ENCODE peak calls at places on chromosome 5, in five cellular contexts. One of them, this sample, is unnamed.

GRCh38 chr5:152884006-152884405 is 478.9 kb upstream of the NMUR2 start:
- DNase-seq in tibial artery: no peak
- DNase-seq in upper lobe of left lung: no peak
- DNase-seq in psoas muscle: no peak
- DNase-seq in cardiac muscle cell: no peak
- DNase-seq in this sample: no peak

GRCh38 chr5:6822556-6823343 is 109.5 kb downstream of the TENT4A start:
- DNase-seq in psoas muscle: no peak
- DNase-seq in cardiac muscle cell: no peak
- DNase-seq in upper lobe of left lung: no peak
- DNase-seq in tibial artery: no peak
- DNase-seq in this sample: no peak

GRCh38 chr5:73454379-73455036 is 5.9 kb upstream of the FOXD1 start:
- DNase-seq in tibial artery: no peak
- DNase-seq in upper lobe of left lung: peak
- DNase-seq in cardiac muscle cell: peak
- DNase-seq in psoas muscle: no peak
- DNase-seq in this sample: peak

GRCh38 chr5:67246108-67246507 is 49.5 kb upstream of the CD180 start:
- DNase-seq in cardiac muscle cell: peak
- DNase-seq in upper lobe of left lung: no peak
- DNase-seq in tibial artery: no peak
- DNase-seq in psoas muscle: no peak
- DNase-seq in this sample: peak

GRCh38 chr5:124103671-124104070 is 591.7 kb downstream of the CSNK1G3 start:
- DNase-seq in tibial artery: no peak
- DNase-seq in cardiac muscle cell: no peak
- DNase-seq in upper lobe of left lung: no peak
- DNase-seq in psoas muscle: no peak
- DNase-seq in this sample: peak

GRCh38 chr5:156929366-156929948 is 33.6 kb downstream of the TIMD4 start:
- DNase-seq in tibial artery: no peak
- DNase-seq in psoas muscle: no peak
- DNase-seq in upper lobe of left lung: no peak
- DNase-seq in cardiac muscle cell: no peak
- DNase-seq in this sample: no peak

GRCh38 chr5:6187501-6187900 is 190.8 kb downstream of the MED10 start:
- DNase-seq in tibial artery: no peak
- DNase-seq in upper lobe of left lung: no peak
- DNase-seq in cardiac muscle cell: no peak
- DNase-seq in psoas muscle: no peak
- DNase-seq in this sample: no peak

GRCh38 chr5:147685991-147686390 is 96.5 kb downstream of the JAKMIP2 start:
- DNase-seq in upper lobe of left lung: no peak
- DNase-seq in tibial artery: no peak
- DNase-seq in psoas muscle: no peak
- DNase-seq in cardiac muscle cell: no peak
- DNase-seq in this sample: peak

GRCh38 chr5:133785182-133785581 is 172.8 kb upstream of the FSTL4 start:
- DNase-seq in psoas muscle: no peak
- DNase-seq in tibial artery: no peak
- DNase-seq in upper lobe of left lung: no peak
- DNase-seq in cardiac muscle cell: no peak
- DNase-seq in this sample: no peak
- TF ChIP-seq CTCF in psoas muscle: no peak
- TF ChIP-seq CTCF in tibial artery: no peak
- TF ChIP-seq CTCF in upper lobe of left lung: no peak
- TF ChIP-seq CTCF in cardiac muscle cell: no peak
- TF ChIP-seq CTCF in this sample: no peak

GRCh38 chr5:172805018-172805683 is 28.9 kb upstream of the ERGIC1 start:
- DNase-seq in cardiac muscle cell: no peak
- DNase-seq in tibial artery: no peak
- DNase-seq in upper lobe of left lung: no peak
- DNase-seq in psoas muscle: no peak
- DNase-seq in this sample: no peak

GRCh38 chr5:172805736-172806255 is 28.3 kb upstream of the ERGIC1 start:
- DNase-seq in upper lobe of left lung: no peak
- DNase-seq in tibial artery: peak
- DNase-seq in cardiac muscle cell: no peak
- DNase-seq in psoas muscle: no peak
- DNase-seq in this sample: no peak

GRCh38 chr5:172809774-172810173 is 24.3 kb upstream of the ERGIC1 start:
- DNase-seq in cardiac muscle cell: no peak
- DNase-seq in upper lobe of left lung: no peak
- DNase-seq in psoas muscle: no peak
- DNase-seq in tibial artery: no peak
- DNase-seq in this sample: no peak

GRCh38 chr5:172806897-172807672 is 27.0 kb upstream of the ERGIC1 start:
- DNase-seq in cardiac muscle cell: peak
- DNase-seq in tibial artery: peak
- DNase-seq in upper lobe of left lung: peak
- DNase-seq in psoas muscle: peak
- DNase-seq in this sample: peak

DNA sequence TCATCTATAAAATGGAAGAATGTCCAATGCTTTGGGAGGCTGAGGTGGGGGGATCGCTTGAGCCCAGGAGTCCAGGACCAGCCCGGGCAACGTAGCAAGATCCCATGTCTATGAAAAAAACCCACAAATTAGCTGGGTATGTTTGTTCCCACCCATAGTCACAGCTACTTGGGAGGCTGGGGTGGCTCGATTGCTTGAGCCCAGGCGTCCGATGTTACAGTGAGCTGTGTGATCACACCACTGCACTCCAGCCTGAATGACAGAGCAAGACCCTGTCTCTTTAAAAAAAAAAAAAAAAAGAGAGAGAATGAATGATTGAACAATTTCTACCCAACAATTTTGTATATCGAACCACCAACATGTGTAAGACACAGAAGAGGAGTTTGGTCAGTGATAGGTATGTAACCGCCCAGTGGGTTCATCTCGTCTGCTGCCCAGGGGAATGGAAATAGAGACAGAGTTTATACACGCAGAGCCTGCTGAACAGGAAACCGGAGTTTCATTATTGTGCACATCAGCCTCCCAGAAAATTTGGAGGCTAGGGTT is 26.2 kb upstream of the ERGIC1 start:
- DNase-seq in psoas muscle: no peak
- DNase-seq in upper lobe of left lung: no peak
- DNase-seq in cardiac muscle cell: no peak
- DNase-seq in tibial artery: no peak
- DNase-seq in this sample: no peak
- H3K27ac ChIP-seq in psoas muscle: peak
- H3K27ac ChIP-seq in upper lobe of left lung: peak
- H3K27ac ChIP-seq in cardiac muscle cell: no peak
- H3K27ac ChIP-seq in tibial artery: no peak
- H3K27ac ChIP-seq in this sample: peak

DNA sequence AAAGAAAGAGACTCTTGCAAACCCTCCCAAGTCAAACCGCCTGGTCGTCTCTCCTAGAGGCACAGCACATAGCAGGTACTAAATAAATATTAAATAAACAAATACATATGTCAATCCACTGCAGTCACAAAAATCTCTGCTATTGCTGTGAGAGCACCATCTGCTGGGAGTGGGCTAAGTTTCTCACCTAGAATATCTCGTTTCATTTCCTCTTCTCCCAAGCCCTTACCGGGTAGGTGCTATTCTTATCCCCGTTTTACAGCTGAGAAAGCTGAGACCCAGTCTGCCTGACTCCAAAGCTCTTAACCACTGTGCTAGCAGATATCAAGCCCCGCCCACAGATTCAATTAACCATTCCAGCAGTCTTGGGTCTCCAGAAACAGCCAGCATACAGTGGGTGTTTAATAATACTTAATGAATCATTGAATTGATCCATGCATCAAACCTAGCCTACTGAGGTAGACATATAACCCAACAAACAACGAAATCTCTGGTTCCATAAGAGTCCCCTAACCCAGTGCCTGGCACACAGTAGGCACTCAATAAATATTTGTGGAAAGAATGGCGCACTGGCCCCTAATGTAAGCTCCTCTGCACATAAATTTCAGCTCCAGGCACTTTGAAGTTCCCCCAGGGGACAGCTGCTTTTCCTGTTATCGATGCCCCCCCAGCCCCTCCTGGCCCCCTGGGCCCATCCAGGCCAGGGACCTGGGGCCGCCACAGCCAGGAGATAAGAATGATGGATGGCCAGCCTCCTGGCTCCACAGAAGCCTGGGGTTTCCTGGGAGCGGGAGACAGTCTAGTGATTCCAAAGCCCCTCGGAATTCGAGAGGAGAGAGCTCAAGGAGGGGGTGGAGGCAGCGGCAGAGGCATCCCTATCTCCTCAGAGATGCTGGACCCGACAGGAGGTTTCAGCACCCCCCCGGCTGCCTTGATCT is 98.1 kb upstream of the HAND1 start:
- DNase-seq in tibial artery: no peak
- DNase-seq in upper lobe of left lung: no peak
- DNase-seq in psoas muscle: no peak
- DNase-seq in cardiac muscle cell: peak
- DNase-seq in this sample: no peak
- TF ChIP-seq CTCF in tibial artery: no peak
- TF ChIP-seq CTCF in upper lobe of left lung: no peak
- TF ChIP-seq CTCF in psoas muscle: no peak
- TF ChIP-seq CTCF in cardiac muscle cell: no peak
- TF ChIP-seq CTCF in this sample: no peak

GRCh38 chr5:90289837-90290236 is 119.7 kb downstream of the CETN3 start:
- DNase-seq in psoas muscle: no peak
- DNase-seq in cardiac muscle cell: peak
- DNase-seq in tibial artery: no peak
- DNase-seq in upper lobe of left lung: no peak
- DNase-seq in this sample: no peak

GRCh38 chr5:90293931-90294330 is 115.6 kb downstream of the CETN3 start:
- DNase-seq in psoas muscle: no peak
- DNase-seq in tibial artery: no peak
- DNase-seq in cardiac muscle cell: peak
- DNase-seq in upper lobe of left lung: no peak
- DNase-seq in this sample: no peak

GRCh38 chr5:90287031-90287430 is 122.5 kb downstream of the CETN3 start:
- DNase-seq in upper lobe of left lung: no peak
- DNase-seq in tibial artery: no peak
- DNase-seq in cardiac muscle cell: no peak
- DNase-seq in psoas muscle: no peak
- DNase-seq in this sample: no peak

GRCh38 chr5:90294604-90295003 is 115.0 kb downstream of the CETN3 start:
- DNase-seq in cardiac muscle cell: peak
- DNase-seq in tibial artery: no peak
- DNase-seq in upper lobe of left lung: no peak
- DNase-seq in psoas muscle: no peak
- DNase-seq in this sample: no peak

DNA sequence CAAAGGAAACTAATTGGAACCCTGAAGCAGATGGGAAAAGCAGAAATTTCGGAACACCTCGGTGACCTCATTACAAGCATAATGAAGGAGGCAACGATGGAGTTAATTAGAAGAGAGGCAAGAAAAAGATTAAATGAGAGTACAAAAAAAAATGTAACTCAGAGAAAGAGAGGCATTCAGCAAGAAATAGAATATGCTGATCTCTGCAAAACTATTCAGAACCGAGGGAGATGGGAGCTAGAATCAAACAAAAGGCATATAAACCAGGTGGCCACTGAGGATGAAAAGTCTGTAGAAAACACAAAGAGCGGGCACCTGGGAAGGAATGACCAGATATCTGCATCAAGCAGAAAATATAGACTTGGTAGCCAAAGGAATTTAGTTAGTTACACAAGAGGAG is 118.9 kb downstream of the CETN3 start:
- DNase-seq in upper lobe of left lung: no peak
- DNase-seq in cardiac muscle cell: no peak
- DNase-seq in psoas muscle: no peak
- DNase-seq in tibial artery: no peak
- DNase-seq in this sample: no peak
- H3K27ac ChIP-seq in upper lobe of left lung: no peak
- H3K27ac ChIP-seq in cardiac muscle cell: no peak
- H3K27ac ChIP-seq in psoas muscle: no peak
- H3K27ac ChIP-seq in tibial artery: no peak
- H3K27ac ChIP-seq in this sample: no peak

GRCh38 chr5:164341056-164341619 is 835.7 kb downstream of the MAT2B start:
- DNase-seq in tibial artery: no peak
- DNase-seq in cardiac muscle cell: no peak
- DNase-seq in upper lobe of left lung: no peak
- DNase-seq in psoas muscle: no peak
- DNase-seq in this sample: no peak
- TF ChIP-seq CTCF in tibial artery: no peak
- TF ChIP-seq CTCF in cardiac muscle cell: no peak
- TF ChIP-seq CTCF in upper lobe of left lung: no peak
- TF ChIP-seq CTCF in psoas muscle: no peak
- TF ChIP-seq CTCF in this sample: no peak

GRCh38 chr5:40683351-40683750 is 3.6 kb downstream of the PTGER4 start:
- DNase-seq in tibial artery: no peak
- DNase-seq in upper lobe of left lung: no peak
- DNase-seq in psoas muscle: no peak
- DNase-seq in cardiac muscle cell: peak
- DNase-seq in this sample: no peak
- H3K27ac ChIP-seq in tibial artery: peak
- H3K27ac ChIP-seq in upper lobe of left lung: peak
- H3K27ac ChIP-seq in psoas muscle: peak
- H3K27ac ChIP-seq in cardiac muscle cell: no peak
- H3K27ac ChIP-seq in this sample: no peak

DNA sequence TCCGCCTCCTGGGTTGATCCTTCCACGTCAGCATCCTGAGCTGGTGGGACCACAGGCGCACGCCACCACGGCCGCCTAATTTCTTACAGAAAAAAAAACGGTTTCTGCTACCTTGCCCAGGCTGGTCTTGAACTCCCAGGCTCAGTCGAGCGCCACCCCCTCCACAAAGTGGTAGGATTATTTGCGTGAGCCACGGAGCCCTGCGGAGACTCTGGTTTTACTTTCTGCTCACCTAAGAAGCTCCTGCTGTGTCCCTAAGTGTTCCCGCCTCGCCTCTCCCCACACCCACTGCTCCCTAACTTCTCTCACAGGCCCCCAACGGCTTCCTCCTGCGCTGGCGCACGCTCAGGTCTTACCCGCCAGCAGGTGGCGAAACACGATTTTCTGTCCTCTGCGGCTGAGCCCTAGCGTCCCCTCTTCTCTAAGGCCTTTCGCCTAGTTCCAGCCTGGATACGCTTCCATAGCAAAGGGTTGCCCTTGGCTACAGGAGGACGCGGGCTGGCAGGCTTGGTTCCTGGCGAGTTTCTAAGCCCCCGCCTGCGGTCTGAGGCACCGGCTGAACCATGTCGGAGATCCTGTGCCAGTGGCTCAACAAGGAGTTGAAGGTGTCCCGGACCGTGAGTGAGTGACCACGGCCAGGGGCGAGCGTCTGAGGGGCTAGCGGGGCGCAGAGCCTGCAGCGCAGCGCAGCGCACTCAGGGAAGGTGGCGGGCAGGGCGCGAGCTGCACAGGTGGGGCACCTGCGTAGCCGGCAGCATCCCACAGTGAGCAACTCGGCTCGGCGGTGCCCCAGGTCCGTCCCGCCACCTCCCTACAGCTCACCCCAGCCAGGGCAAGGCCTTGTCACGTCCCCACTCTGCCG is at the start of gene SPEF2:
- DNase-seq in tibial artery: peak
- DNase-seq in cardiac muscle cell: peak
- DNase-seq in upper lobe of left lung: peak
- DNase-seq in psoas muscle: peak
- DNase-seq in this sample: peak
- TF ChIP-seq CTCF in tibial artery: peak
- TF ChIP-seq CTCF in cardiac muscle cell: peak
- TF ChIP-seq CTCF in upper lobe of left lung: peak
- TF ChIP-seq CTCF in psoas muscle: peak
- TF ChIP-seq CTCF in this sample: peak

This sample was measured in RWPE1.